ENCODE peak calls at places on chromosomes 13 and 19, in five cellular contexts. One of them, this sample, is unnamed.

GRCh38 chr19:41265376-41266153 is 1.4 kb downstream of the HNRNPUL1 start:
- DNase-seq in NCI-H2171: no peak
- DNase-seq in heart left ventricle: no peak
- DNase-seq in pancreas: no peak
- DNase-seq in AG20443: peak; percentile 29
- DNase-seq in this sample: no peak

GRCh38 chr19:3387645-3388589 is 21.5 kb downstream of the NFIC start:
- DNase-seq in NCI-H2171: peak; percentile 89
- DNase-seq in heart left ventricle: peak; percentile 89
- DNase-seq in pancreas: peak; percentile 98
- DNase-seq in AG20443: peak; percentile 81
- DNase-seq in this sample: peak; percentile 90

GRCh38 chr13:87274209-87274819 is 396.9 kb upstream of the SLITRK5 start:
- DNase-seq in NCI-H2171: peak; percentile 24
- DNase-seq in heart left ventricle: no peak
- DNase-seq in pancreas: no peak
- DNase-seq in AG20443: no peak
- DNase-seq in this sample: no peak

GRCh38 chr13:59766236-59766635 is 397.5 kb downstream of the DIAPH3 start:
- DNase-seq in NCI-H2171: no peak
- DNase-seq in heart left ventricle: no peak
- DNase-seq in pancreas: no peak
- DNase-seq in AG20443: no peak
- DNase-seq in this sample: no peak

GRCh38 chr13:38415233-38415632 is 65.6 kb downstream of the UFM1 start:
- DNase-seq in NCI-H2171: no peak
- DNase-seq in heart left ventricle: no peak
- DNase-seq in pancreas: no peak
- DNase-seq in AG20443: no peak
- DNase-seq in this sample: no peak

GRCh38 chr19:9165256-9165655 is 13.5 kb upstream of the OR7D2 start:
- DNase-seq in NCI-H2171: no peak
- DNase-seq in heart left ventricle: no peak
- DNase-seq in pancreas: no peak
- DNase-seq in AG20443: no peak
- DNase-seq in this sample: no peak

GRCh38 chr19:35868172-35868822 is at the start of gene APLP1:
- DNase-seq in NCI-H2171: peak; percentile 79
- DNase-seq in heart left ventricle: peak; percentile 87
- DNase-seq in pancreas: peak; percentile 91
- DNase-seq in AG20443: peak; percentile 91
- DNase-seq in this sample: peak; percentile 75

GRCh38 chr13:100044936-100045335 is 44.0 kb upstream of the PCCA start:
- DNase-seq in NCI-H2171: peak; percentile 30
- DNase-seq in heart left ventricle: no peak
- DNase-seq in pancreas: no peak
- DNase-seq in AG20443: no peak
- DNase-seq in this sample: no peak

GRCh38 chr13:110920038-110920437 is 5.2 kb upstream of the ANKRD10 start:
- DNase-seq in NCI-H2171: no peak
- DNase-seq in heart left ventricle: no peak
- DNase-seq in pancreas: peak; percentile 50
- DNase-seq in AG20443: no peak
- DNase-seq in this sample: peak; percentile 52

GRCh38 chr13:87311165-87311564 is 360.0 kb upstream of the SLITRK5 start:
- DNase-seq in NCI-H2171: no peak
- DNase-seq in heart left ventricle: no peak
- DNase-seq in pancreas: no peak
- DNase-seq in AG20443: no peak
- DNase-seq in this sample: no peak

GRCh38 chr13:30409911-30410704 is 12.2 kb upstream of the UBE2L5 start:
- DNase-seq in NCI-H2171: no peak
- DNase-seq in heart left ventricle: peak; percentile 17
- DNase-seq in pancreas: no peak
- DNase-seq in AG20443: peak; percentile 79
- DNase-seq in this sample: no peak

GRCh38 chr13:101449971-101450748 is 2.3 kb upstream of the ITGBL1 start:
- DNase-seq in NCI-H2171: no peak
- DNase-seq in heart left ventricle: no peak
- DNase-seq in pancreas: no peak
- DNase-seq in AG20443: peak; percentile 57
- DNase-seq in this sample: no peak

GRCh38 chr19:49498475-49498874 is 2.2 kb downstream of the RPS11 start:
- DNase-seq in NCI-H2171: no peak
- DNase-seq in heart left ventricle: no peak
- DNase-seq in pancreas: no peak
- DNase-seq in AG20443: no peak
- DNase-seq in this sample: no peak